ENCODE peak calls at places on chromosomes 16 and 17, in nine cellular contexts. X is AG09319; O is AG20443; L is stimulated activated CD4-positive, alpha-beta T cell treated with anti-CD3 and anti-CD28 coated beads, Interleukin-15, amount 100 ng/mL, for 1 hour; T is KG1; S is MCF 10A; U is SHP77; C is HuH-7.5; W is left ventricle myocardium inferior. N is an unnamed sample.

GRCh38 chr17:51056813-51057510 is 63.7 kb downstream of the SPAG9 start:
- DNase-seq in L (no peak), S (peak; percentile 63), C (peak; percentile 10), W (no peak), T (peak; percentile 35), U (peak; percentile 14), O (peak; percentile 77), X (peak; percentile 52), N (peak; percentile 65)

GRCh38 chr17:66468241-66469087 is 166.1 kb downstream of the PRKCA start:
- DNase-seq in L (no peak), S (peak; percentile 67), U (no peak), T (peak; percentile 37), O (no peak), C (no peak), W (no peak), X (no peak), N (no peak)

GRCh38 chr17:9529033-9529748 is 46.4 kb downstream of the STX8 start:
- DNase-seq in T (no peak), X (no peak), W (no peak), S (peak; percentile 36), U (no peak), C (no peak), O (peak; percentile 57), L (no peak), N (peak; percentile 7)

GRCh38 chr17:189444-189843 is 8.0 kb upstream of the DOC2B start:
- DNase-seq in S (no peak), X (no peak), U (no peak), L (no peak), C (no peak), T (no peak), W (no peak), O (no peak), N (no peak)

GRCh38 chr16:64047207-64047606 is 1074.7 kb downstream of the CDH11 start:
- DNase-seq in L (no peak), X (no peak), S (no peak), T (no peak), C (no peak), O (no peak), U (no peak), W (no peak), N (no peak)

GRCh38 chr17:47840742-47841487 is at the start of gene SCRN2:
- DNase-seq in X (peak; percentile 59), C (peak; percentile 90), U (peak; percentile 86), T (peak; percentile 87), O (peak; percentile 93), L (peak; percentile 83), S (peak; percentile 88), W (peak; percentile 90), N (peak; percentile 92)

GRCh38 chr16:10121496-10121895 is 60.7 kb downstream of the GRIN2A start:
- DNase-seq in L (no peak), W (no peak), U (no peak), O (peak; percentile 25), X (no peak), S (peak; percentile 44), T (no peak), C (no peak), N (no peak)

GRCh38 chr16:68526143-68526781 is 12.8 kb upstream of the ZFP90 start:
- DNase-seq in S (no peak), C (no peak), L (no peak), T (no peak), X (no peak), W (no peak), U (no peak), O (no peak), N (no peak)

GRCh38 chr17:57662644-57663308 is 82.3 kb downstream of the CCDC182 start:
- DNase-seq in T (no peak), W (peak; percentile 96), U (peak; percentile 94), S (peak; percentile 88), X (peak; percentile 97), O (peak; percentile 99), C (peak; percentile 54), L (peak; percentile 14), N (peak; percentile 98)